ENCODE peak calls at places on chromosomes 7 and 10, in nine cellular contexts. Q is HepG2, Y is endothelial cell of umbilical vein, M is suprapubic skin, J is transverse colon, T is upper lobe of left lung, O is HL-60, A is breast epithelium, Z is GM12891. L is an unnamed sample.

GRCh38 chr10:79380918-79381775 is 33.9 kb downstream of the PPIF start:
- DNase-seq in Q (no peak), Y (no peak), M (peak), J (peak), T (peak), O (no peak), A (no peak), Z (no peak), L (no peak)

GRCh38 chr10:89521368-89521767 is 14.0 kb downstream of the SLC16A12 start:
- DNase-seq in Q (no peak), Y (no peak), M (no peak), J (no peak), T (no peak), O (no peak), A (no peak), Z (no peak), L (no peak)

GRCh38 chr10:23053036-23053435 is 42.3 kb upstream of the MSRB2 start:
- DNase-seq in Q (no peak), Y (no peak), M (no peak), J (no peak), T (peak), O (no peak), A (no peak), Z (no peak), L (peak)

GRCh38 chr10:22761569-22762220 is 47.3 kb upstream of the PIP4K2A start:
- DNase-seq in Q (no peak), Y (no peak), M (no peak), J (no peak), T (no peak), O (no peak), A (no peak), Z (no peak), L (no peak)

GRCh38 chr10:85888004-85888403 is 478.6 kb downstream of the GRID1 start:
- DNase-seq in Q (peak), Y (no peak), M (no peak), J (no peak), T (peak), O (no peak), A (no peak), Z (no peak), L (no peak)

GRCh38 chr7:12730523-12730922 is 43.1 kb downstream of the ARL4A start:
- DNase-seq in Q (no peak), Y (no peak), M (no peak), J (no peak), T (no peak), O (no peak), A (no peak), Z (no peak), L (no peak)

GRCh38 chr7:128788446-128789412 is 3.0 kb upstream of the CCDC136 start:
- DNase-seq in Q (no peak), Y (no peak), M (no peak), J (no peak), T (no peak), O (no peak), A (no peak), Z (no peak), L (no peak)

GRCh38 chr10:36636879-36637278 is 488.5 kb upstream of the ANKRD30A start:
- DNase-seq in Q (no peak), Y (no peak), M (no peak), J (no peak), T (no peak), O (no peak), A (no peak), Z (no peak), L (no peak)

GRCh38 chr7:22005151-22005550 is 59.5 kb upstream of the CDCA7L start:
- DNase-seq in Q (no peak), Y (no peak), M (no peak), J (no peak), T (no peak), O (no peak), A (no peak), Z (no peak), L (no peak)

GRCh38 chr10:70912556-70912955 is 24.2 kb upstream of the PCBD1 start:
- DNase-seq in Q (no peak), Y (no peak), M (no peak), J (no peak), T (no peak), O (no peak), A (no peak), Z (no peak), L (no peak)

GRCh38 chr10:48976208-48976607 is 36.6 kb upstream of the LRRC18 start:
- DNase-seq in Q (peak), Y (no peak), M (no peak), J (no peak), T (peak), O (no peak), A (no peak), Z (no peak), L (peak)

DNA sequence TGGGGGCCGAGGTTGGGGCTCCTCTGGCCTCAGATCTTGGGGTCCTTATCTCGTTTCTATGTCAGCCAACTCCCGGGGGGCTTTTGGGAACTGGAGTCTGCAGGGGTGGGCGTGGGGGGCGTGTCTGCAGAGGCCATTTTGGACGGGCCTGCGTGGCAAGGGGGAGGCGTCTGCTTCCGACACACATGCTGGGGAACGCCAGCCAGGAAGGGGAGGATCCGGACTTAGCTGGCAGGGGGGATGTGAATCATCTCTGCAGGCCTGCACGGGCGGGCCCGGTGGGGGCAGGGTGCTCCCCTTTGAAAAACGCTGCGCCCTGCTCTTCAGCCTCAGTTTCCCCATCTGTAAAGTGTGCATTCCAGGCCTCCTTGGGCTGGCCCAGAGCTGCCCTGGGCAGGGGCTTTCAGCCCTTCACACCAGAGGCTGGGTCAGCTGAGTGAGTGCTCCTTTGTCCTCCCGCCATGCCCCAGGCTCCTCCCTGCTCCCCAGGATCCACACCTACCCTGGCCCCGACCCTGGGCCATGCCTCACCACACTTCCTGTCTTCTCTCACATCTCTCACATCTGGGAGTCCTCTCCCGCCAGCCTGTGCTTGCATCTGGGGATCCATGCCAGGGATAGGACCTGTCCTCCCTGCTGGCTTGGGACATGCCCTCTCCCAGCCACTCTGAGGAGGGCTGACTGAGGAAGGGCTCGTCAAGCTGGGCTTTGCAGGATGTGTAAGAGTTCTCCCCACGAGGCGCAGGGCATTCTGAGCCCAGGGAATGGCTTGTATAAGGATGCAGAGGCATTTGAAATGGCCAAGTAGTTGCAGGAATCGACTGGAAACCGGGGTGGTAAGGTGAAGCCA is 172.6 kb upstream of the TNRC18 start:
- DNase-seq in Q (no peak), Y (peak), M (peak), J (peak), T (peak), O (peak), A (no peak), Z (peak), L (peak)
- TF ChIP-seq POLR2AphosphoS5 in Q (no peak), Y (peak), M (no peak), J (no peak), T (peak), O (no peak), A (no peak), Z (no peak), L (peak)

GRCh38 chr7:85764034-85764433 is 577.2 kb upstream of the SEMA3D start:
- DNase-seq in Q (no peak), Y (no peak), M (no peak), J (no peak), T (no peak), O (no peak), A (no peak), Z (no peak), L (no peak)
- TF ChIP-seq POLR2AphosphoS5 in Q (no peak), Y (no peak), M (no peak), J (no peak), T (no peak), O (no peak), A (no peak), Z (no peak), L (no peak)

DNA sequence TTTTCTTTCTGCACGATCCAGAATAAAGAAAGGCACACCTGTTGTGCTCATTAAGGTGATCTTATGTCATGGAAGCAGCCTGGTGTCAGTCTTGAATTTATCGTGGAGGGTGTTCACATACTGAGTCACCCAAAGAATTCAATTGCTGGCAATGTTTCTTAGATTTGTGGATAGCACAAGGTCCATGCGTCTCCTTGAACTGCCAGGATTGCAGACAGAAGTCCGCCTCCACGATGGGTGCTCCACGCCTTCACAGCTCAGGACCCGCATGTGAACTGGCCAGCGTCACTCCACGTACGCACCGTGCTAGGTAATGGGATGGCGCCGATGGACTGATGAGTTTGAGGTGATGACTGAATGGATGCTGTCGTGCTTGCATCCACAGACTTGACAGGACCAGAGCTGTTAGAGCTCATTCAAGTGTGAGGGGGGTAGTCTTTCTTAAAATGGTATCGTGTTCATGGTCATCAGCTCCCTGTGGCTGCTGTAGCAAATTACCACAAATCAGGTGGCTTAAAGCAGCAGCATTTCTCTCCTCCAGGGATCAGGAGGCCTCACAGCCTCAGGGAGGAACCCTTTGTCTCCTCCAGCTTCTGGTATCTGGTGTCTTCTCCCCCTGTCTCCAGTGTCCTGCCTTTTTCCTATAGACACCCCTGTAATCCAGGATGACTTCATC is 65.4 kb upstream of the DNAJB6 start:
- DNase-seq in Q (no peak), Y (no peak), M (no peak), J (no peak), T (no peak), O (no peak), A (no peak), Z (no peak), L (no peak)
- TF ChIP-seq POLR2AphosphoS5 in Q (no peak), Y (no peak), M (no peak), J (no peak), T (no peak), O (peak), A (no peak), Z (no peak), L (no peak)

GRCh38 chr10:72253002-72253401 is 20.7 kb upstream of the DDIT4 start:
- DNase-seq in Q (no peak), Y (no peak), M (no peak), J (no peak), T (no peak), O (no peak), A (no peak), Z (no peak), L (no peak)

GRCh38 chr10:72254891-72255568 is 18.7 kb upstream of the DDIT4 start:
- DNase-seq in Q (no peak), Y (peak), M (peak), J (peak), T (peak), O (no peak), A (peak), Z (no peak), L (peak)

GRCh38 chr10:72258617-72259016 is 15.1 kb upstream of the DDIT4 start:
- DNase-seq in Q (no peak), Y (no peak), M (no peak), J (no peak), T (no peak), O (no peak), A (no peak), Z (no peak), L (peak)

GRCh38 chr10:72257051-72257892 is 16.5 kb upstream of the DDIT4 start:
- DNase-seq in Q (no peak), Y (no peak), M (no peak), J (peak), T (peak), O (no peak), A (no peak), Z (no peak), L (no peak)

GRCh38 chr10:72255977-72256729 is 17.6 kb upstream of the DDIT4 start:
- DNase-seq in Q (no peak), Y (no peak), M (no peak), J (no peak), T (no peak), O (no peak), A (no peak), Z (no peak), L (no peak)
- TF ChIP-seq POLR2AphosphoS5 in Q (no peak), Y (no peak), M (no peak), J (no peak), T (no peak), O (no peak), A (no peak), Z (no peak), L (no peak)

GRCh38 chr10:29583674-29584073 is 51.1 kb downstream of the SVIL start:
- DNase-seq in Q (no peak), Y (no peak), M (no peak), J (no peak), T (no peak), O (no peak), A (no peak), Z (no peak), L (no peak)
- TF ChIP-seq POLR2AphosphoS5 in Q (no peak), Y (no peak), M (no peak), J (no peak), T (no peak), O (no peak), A (no peak), Z (no peak), L (no peak)

GRCh38 chr10:25831138-25831537 is 102.9 kb upstream of the MYO3A start:
- DNase-seq in Q (no peak), Y (no peak), M (no peak), J (no peak), T (no peak), O (no peak), A (no peak), Z (no peak), L (no peak)
- TF ChIP-seq POLR2AphosphoS5 in Q (no peak), Y (no peak), M (no peak), J (no peak), T (no peak), O (no peak), A (no peak), Z (no peak), L (no peak)

GRCh38 chr10:68365611-68366010 is 32.9 kb upstream of the PBLD start:
- DNase-seq in Q (no peak), Y (no peak), M (no peak), J (no peak), T (no peak), O (no peak), A (no peak), Z (no peak), L (no peak)
- TF ChIP-seq POLR2AphosphoS5 in Q (no peak), Y (no peak), M (no peak), J (no peak), T (no peak), O (no peak), A (no peak), Z (no peak), L (no peak)

DNA sequence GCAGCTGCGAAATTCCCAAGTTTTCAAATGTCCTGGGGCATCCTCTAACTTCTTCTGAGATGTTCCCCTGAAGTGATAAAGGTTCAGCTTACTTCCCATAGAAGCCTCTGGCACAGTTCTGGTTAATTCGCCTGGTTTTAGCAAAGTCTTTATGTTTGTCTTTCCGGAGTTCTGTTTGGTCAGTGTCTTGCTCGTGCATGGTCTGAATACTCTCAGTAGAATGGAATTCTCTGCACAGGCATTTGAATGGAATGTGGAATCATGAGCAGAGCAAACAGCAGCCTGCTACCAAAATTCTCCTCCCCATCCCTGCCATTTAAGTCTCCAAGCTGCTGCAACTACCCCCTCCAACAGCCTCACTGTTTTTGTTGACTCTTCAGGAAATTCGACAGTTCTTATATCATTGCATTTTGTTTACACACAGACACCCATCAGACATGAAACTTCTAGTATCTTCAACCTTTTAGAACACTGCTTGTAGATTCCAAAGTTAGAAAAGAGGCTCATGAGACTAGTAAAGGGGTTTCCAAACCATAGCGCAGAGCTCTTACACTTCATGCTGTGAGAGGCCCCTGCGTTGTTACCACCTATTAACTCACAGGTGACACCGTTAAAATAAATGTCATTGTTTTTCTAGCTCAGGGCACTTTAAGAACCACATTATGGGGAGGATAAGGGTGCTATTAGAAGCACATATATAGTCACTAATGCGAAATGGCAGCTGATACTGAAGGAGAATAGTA is 129.7 kb downstream of the PLCE1 start:
- DNase-seq in Q (peak), Y (no peak), M (no peak), J (no peak), T (no peak), O (no peak), A (no peak), Z (no peak), L (peak)
- TF ChIP-seq POLR2AphosphoS5 in Q (no peak), Y (no peak), M (no peak), J (no peak), T (no peak), O (no peak), A (no peak), Z (no peak), L (no peak)

DNA sequence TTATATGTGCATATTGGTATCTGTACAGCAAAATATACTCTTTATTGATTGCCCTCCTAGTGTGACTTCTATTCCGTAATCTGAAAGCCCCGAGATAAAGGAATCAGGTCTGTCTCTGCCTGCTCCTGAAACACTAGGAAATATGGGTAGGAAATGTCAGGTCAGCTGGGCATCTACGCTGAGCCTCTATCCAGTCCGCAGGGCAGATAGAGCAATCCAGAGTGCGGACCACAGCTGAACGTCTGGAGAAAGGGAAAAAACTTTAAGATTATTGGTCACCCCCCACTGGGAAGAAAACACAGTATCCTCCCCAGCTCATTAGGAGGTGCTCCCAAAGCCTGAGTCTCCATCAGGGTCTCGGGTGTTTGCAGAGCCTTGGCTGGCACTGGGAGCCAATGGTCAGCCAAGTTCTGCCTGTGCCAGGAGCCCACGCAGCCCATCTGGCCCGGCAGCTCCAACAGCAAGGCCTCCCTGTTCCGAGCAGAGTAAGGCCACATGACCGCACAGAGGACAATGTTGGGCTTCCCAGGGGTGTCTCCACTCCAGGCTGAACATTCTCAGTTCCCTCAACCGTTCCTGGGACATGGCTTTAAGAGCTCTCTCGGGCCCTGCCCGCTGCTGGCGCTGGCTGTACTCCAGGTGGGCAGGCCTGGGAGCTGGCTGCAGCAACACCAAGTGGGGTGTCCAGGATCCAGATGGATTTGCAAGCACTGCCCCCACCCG is 7.6 kb downstream of the CTBP2 start:
- DNase-seq in Q (no peak), Y (peak), M (no peak), J (peak), T (peak), O (no peak), A (peak), Z (no peak), L (no peak)
- TF ChIP-seq POLR2AphosphoS5 in Q (no peak), Y (no peak), M (no peak), J (peak), T (peak), O (no peak), A (no peak), Z (no peak), L (no peak)

GRCh38 chr10:113111260-113111659 is 161.2 kb downstream of the TCF7L2 start:
- DNase-seq in Q (no peak), Y (no peak), M (no peak), J (no peak), T (no peak), O (no peak), A (no peak), Z (no peak), L (no peak)

GRCh38 chr10:113111900-113112853 is 162.1 kb downstream of the TCF7L2 start:
- DNase-seq in Q (peak), Y (no peak), M (peak), J (peak), T (no peak), O (no peak), A (no peak), Z (no peak), L (no peak)

GRCh38 chr10:113115534-113115933 is 165.5 kb downstream of the TCF7L2 start:
- DNase-seq in Q (no peak), Y (no peak), M (no peak), J (no peak), T (no peak), O (no peak), A (no peak), Z (no peak), L (no peak)

GRCh38 chr10:113113918-113114317 is 163.9 kb downstream of the TCF7L2 start:
- DNase-seq in Q (no peak), Y (no peak), M (no peak), J (no peak), T (no peak), O (no peak), A (no peak), Z (no peak), L (no peak)

GRCh38 chr10:113113241-113113640 is 163.2 kb downstream of the TCF7L2 start:
- DNase-seq in Q (no peak), Y (no peak), M (no peak), J (no peak), T (no peak), O (no peak), A (no peak), Z (no peak), L (no peak)
- TF ChIP-seq POLR2AphosphoS5 in Q (no peak), Y (no peak), M (no peak), J (no peak), T (no peak), O (no peak), A (no peak), Z (no peak), L (no peak)

L was measured in GM23338.